ENCODE peak calls at places on chromosome 2, in eight cellular contexts. C, J, W, I, F, Y, K and X are unnamed samples.

GRCh38 chr2:197130318-197130717 is 180.3 kb downstream of the ANKRD44 start:
- DNase-seq in C (no peak), J (peak), W (no peak), I (peak), F (no peak), Y (no peak), K (no peak), X (peak)

GRCh38 chr2:154992826-154993225 is 294.3 kb downstream of the KCNJ3 start:
- DNase-seq in C (no peak), J (no peak), W (no peak), I (no peak), F (no peak), Y (no peak), K (no peak), X (no peak)

GRCh38 chr2:202251494-202251893 is 13.1 kb upstream of the SUMO1 start:
- DNase-seq in C (no peak), J (no peak), W (no peak), I (no peak), F (peak), Y (no peak), K (no peak), X (no peak)

GRCh38 chr2:219571311-219572236 is at the start of gene OBSL1:
- DNase-seq in C (peak), J (no peak), W (no peak), I (no peak), F (peak), Y (peak), K (peak), X (no peak)

GRCh38 chr2:23803965-23804542 is 122.9 kb downstream of the ATAD2B start:
- DNase-seq in C (no peak), J (peak), W (no peak), I (no peak), F (peak), Y (no peak), K (peak), X (no peak)

GRCh38 chr2:2286592-2286991 is 44.5 kb downstream of the MYT1L start:
- DNase-seq in C (no peak), J (no peak), W (no peak), I (no peak), F (no peak), Y (no peak), K (no peak), X (no peak)

GRCh38 chr2:11234309-11234708 is 79.0 kb downstream of the SLC66A3 start:
- DNase-seq in C (no peak), J (no peak), W (no peak), I (no peak), F (peak), Y (no peak), K (no peak), X (no peak)

GRCh38 chr2:189592353-189592984 is 11.9 kb upstream of the SLC40A1 start:
- DNase-seq in C (no peak), J (no peak), W (no peak), I (no peak), F (no peak), Y (no peak), K (no peak), X (no peak)

GRCh38 chr2:84838434-84839145 is 42.3 kb downstream of the TRABD2A start:
- DNase-seq in C (no peak), J (no peak), W (no peak), I (no peak), F (peak), Y (peak), K (no peak), X (no peak)

GRCh38 chr2:218289639-218290315 is 2.5 kb downstream of the TMBIM1 start:
- DNase-seq in C (no peak), J (no peak), W (no peak), I (no peak), F (peak), Y (no peak), K (no peak), X (no peak)

GRCh38 chr2:180056367-180057118 is 49.4 kb upstream of the CWC22 start:
- DNase-seq in C (no peak), J (no peak), W (no peak), I (no peak), F (no peak), Y (no peak), K (no peak), X (no peak)

GRCh38 chr2:85728883-85729824 is 24.6 kb upstream of the ATOH8 start:
- DNase-seq in C (peak), J (peak), W (peak), I (no peak), F (peak), Y (no peak), K (peak), X (no peak)

GRCh38 chr2:233976690-233977294 is 59.6 kb downstream of the TRPM8 start:
- DNase-seq in C (no peak), J (peak), W (peak), I (peak), F (peak), Y (peak), K (no peak), X (no peak)

GRCh38 chr2:173075781-173076556 is at the start of gene MAP3K20:
- DNase-seq in C (peak), J (peak), W (no peak), I (peak), F (peak), Y (no peak), K (peak), X (peak)

GRCh38 chr2:233844836-233845235 is 9.5 kb downstream of the HJURP start:
- DNase-seq in C (no peak), J (no peak), W (no peak), I (no peak), F (no peak), Y (no peak), K (peak), X (no peak)

GRCh38 chr2:168461942-168462331 is 5.9 kb downstream of the CERS6 start:
- DNase-seq in C (no peak), J (no peak), W (no peak), I (no peak), F (no peak), Y (no peak), K (no peak), X (no peak)

GRCh38 chr2:101089419-101089818 is 61.8 kb downstream of the TBC1D8 start:
- DNase-seq in C (no peak), J (peak), W (no peak), I (peak), F (no peak), Y (no peak), K (no peak), X (peak)

GRCh38 chr2:20563833-20564232 is 87.1 kb downstream of the HS1BP3 start:
- DNase-seq in C (no peak), J (no peak), W (no peak), I (no peak), F (no peak), Y (no peak), K (no peak), X (no peak)

GRCh38 chr2:184560603-184561002 is 37.7 kb upstream of the ZNF804A start:
- DNase-seq in C (no peak), J (no peak), W (no peak), I (no peak), F (no peak), Y (no peak), K (no peak), X (no peak)

GRCh38 chr2:55109219-55109891 is 59.1 kb upstream of the RTN4 start:
- DNase-seq in C (no peak), J (no peak), W (no peak), I (no peak), F (peak), Y (no peak), K (no peak), X (no peak)

GRCh38 chr2:182240862-182241371 is 185.9 kb downstream of the PDE1A start:
- DNase-seq in C (no peak), J (peak), W (peak), I (peak), F (peak), Y (no peak), K (no peak), X (peak)

GRCh38 chr2:96959406-96960110 is 26.8 kb downstream of the FAM178B start:
- DNase-seq in C (no peak), J (no peak), W (no peak), I (no peak), F (no peak), Y (no peak), K (no peak), X (no peak)

GRCh38 chr2:168186452-168186851 is 60.9 kb downstream of the STK39 start:
- DNase-seq in C (no peak), J (no peak), W (no peak), I (no peak), F (no peak), Y (no peak), K (no peak), X (no peak)

GRCh38 chr2:129744649-129745048 is 234.8 kb upstream of the RAB6C start:
- DNase-seq in C (no peak), J (no peak), W (no peak), I (no peak), F (no peak), Y (no peak), K (no peak), X (no peak)

GRCh38 chr2:15964936-15965563 is 24.7 kb downstream of the MYCN start:
- DNase-seq in C (no peak), J (no peak), W (no peak), I (no peak), F (no peak), Y (no peak), K (no peak), X (no peak)

GRCh38 chr2:53708988-53709387 is 58.6 kb upstream of the CHAC2 start:
- DNase-seq in C (no peak), J (no peak), W (no peak), I (no peak), F (no peak), Y (no peak), K (no peak), X (no peak)

GRCh38 chr2:160351978-160352377 is 141.6 kb downstream of the RBMS1 start:
- DNase-seq in C (no peak), J (no peak), W (no peak), I (no peak), F (peak), Y (no peak), K (no peak), X (no peak)

GRCh38 chr2:20622731-20623130 is 28.2 kb downstream of the HS1BP3 start:
- DNase-seq in C (peak), J (no peak), W (no peak), I (no peak), F (no peak), Y (no peak), K (peak), X (no peak)

GRCh38 chr2:167749641-167750040 is 497.8 kb downstream of the STK39 start:
- DNase-seq in C (no peak), J (no peak), W (no peak), I (no peak), F (peak), Y (no peak), K (no peak), X (no peak)

GRCh38 chr2:73907840-73908452 is 15.1 kb downstream of the ACTG2 start:
- DNase-seq in C (no peak), J (peak), W (no peak), I (peak), F (peak), Y (no peak), K (no peak), X (no peak)

GRCh38 chr2:20424300-20425290 is 22.3 kb upstream of the RHOB start:
- DNase-seq in C (peak), J (peak), W (no peak), I (peak), F (peak), Y (no peak), K (no peak), X (peak)

GRCh38 chr2:5729426-5729825 is 37.2 kb downstream of the SOX11 start:
- DNase-seq in C (no peak), J (no peak), W (no peak), I (no peak), F (no peak), Y (no peak), K (no peak), X (no peak)

GRCh38 chr2:5725072-5725471 is 32.9 kb downstream of the SOX11 start:
- DNase-seq in C (no peak), J (no peak), W (no peak), I (no peak), F (no peak), Y (no peak), K (no peak), X (no peak)

GRCh38 chr2:5723791-5724735 is 31.9 kb downstream of the SOX11 start:
- DNase-seq in C (no peak), J (no peak), W (no peak), I (no peak), F (no peak), Y (no peak), K (no peak), X (no peak)

GRCh38 chr2:5727242-5727641 is 35.1 kb downstream of the SOX11 start:
- DNase-seq in C (no peak), J (no peak), W (no peak), I (no peak), F (no peak), Y (no peak), K (no peak), X (no peak)

DNA sequence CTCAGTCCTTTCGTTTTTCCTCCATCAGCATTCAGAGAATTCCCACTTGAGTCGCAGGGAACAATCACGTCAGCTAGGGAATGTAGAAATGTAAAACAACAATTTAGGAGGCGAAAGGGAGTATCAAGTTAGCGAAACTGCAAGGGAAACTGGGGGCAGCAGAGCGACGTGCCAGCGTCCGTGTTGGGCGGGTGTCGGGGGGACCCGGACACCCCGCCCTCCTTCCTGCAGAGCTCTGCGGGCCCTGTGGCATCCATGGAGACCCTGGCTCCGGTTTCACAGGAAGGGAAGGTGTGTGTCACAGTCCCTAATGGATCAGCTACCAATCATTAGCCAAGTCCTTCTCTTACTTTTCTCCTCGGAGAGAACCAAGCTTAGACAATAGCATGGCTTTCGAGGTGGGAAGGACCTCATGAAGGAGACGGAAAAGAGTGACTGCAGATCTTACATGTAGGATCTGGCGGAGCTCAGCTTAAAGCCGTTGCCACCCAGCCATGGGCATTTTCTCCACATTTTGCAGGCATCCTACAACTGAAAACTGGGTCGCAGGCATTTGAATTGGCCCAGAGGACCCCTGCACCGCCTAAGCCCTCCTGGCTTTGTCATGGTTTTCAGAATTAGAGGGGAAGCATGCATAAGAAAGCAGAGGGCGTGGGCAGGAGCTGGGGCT is 33.7 kb downstream of the SOX11 start:
- DNase-seq in C (no peak), J (no peak), W (no peak), I (no peak), F (peak), Y (no peak), K (no peak), X (no peak)
- H3K4me3 ChIP-seq in C (peak), J (no peak), W (no peak), I (no peak), F (peak), Y (peak), K (no peak), X (no peak)

DNA sequence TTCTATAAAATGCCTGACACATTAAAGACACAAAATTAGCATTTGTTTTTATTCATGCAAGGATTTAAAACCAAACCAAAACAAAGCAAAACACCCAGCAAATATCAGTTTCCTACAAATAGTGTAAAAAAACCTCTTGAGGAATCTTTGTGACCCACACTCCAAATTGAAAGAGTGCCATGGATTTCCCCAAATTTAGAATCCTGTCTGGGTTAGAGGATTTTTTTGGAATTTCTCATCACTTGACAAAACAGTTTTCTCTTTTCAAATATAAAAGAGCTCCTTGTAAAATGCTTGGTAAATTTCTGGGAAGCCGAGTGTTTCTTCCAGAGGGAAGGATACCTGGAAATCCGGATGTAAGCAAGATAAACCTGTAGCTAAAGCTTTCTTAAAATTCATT is 1.7 kb upstream of the FN1 start:
- DNase-seq in C (no peak), J (no peak), W (no peak), I (no peak), F (peak), Y (no peak), K (no peak), X (no peak)
- H3K4me3 ChIP-seq in C (peak), J (no peak), W (no peak), I (no peak), F (peak), Y (peak), K (peak), X (no peak)

DNA sequence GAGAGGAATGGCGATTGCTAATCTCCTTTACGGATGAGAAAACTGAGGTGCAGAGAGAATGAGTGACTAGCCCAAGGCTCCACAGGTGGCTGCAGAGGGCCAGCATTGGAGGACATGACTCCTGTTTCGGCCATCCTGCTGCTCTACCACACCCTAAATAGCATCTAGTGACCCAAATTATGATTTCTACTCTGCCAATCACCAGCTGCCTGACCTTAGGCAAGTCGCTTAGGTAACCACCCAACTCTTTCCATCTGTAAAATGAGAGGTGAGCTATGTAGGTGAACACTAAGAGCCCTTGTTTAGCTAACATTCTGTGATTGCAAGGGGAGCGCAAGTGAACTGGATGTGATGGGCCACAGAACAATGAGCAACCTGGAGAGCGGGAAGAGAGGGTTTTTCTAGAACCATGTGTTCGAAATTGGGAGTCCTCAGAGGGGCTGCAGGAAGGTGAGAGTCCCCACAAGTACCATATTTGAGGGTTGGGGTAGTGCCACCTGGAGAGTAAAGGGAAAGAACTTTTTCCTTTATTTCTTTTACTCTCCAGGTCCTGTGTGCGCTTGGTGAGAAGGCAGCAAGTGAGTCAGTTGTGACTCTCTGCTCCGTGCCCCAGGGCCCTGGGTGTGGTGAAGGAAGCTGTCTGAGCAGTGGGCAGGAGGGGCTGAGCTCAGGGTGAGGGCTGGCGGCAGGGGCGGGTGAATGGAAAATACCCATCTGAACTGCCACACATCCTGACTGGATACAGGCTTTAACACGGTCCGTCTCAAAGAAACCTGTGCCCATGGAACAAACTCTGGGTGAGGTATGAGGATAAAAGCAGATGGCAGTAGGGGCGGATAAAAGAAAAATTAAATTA is 2.4 kb downstream of the CYP27C1 start:
- DNase-seq in C (no peak), J (no peak), W (peak), I (no peak), F (no peak), Y (no peak), K (no peak), X (no peak)
- H3K4me3 ChIP-seq in C (no peak), J (no peak), W (no peak), I (no peak), F (no peak), Y (no peak), K (no peak), X (no peak)

GRCh38 chr2:225771691-225772090 is 372.2 kb downstream of the NYAP2 start:
- DNase-seq in C (no peak), J (no peak), W (no peak), I (no peak), F (no peak), Y (no peak), K (no peak), X (no peak)
- H3K4me3 ChIP-seq in C (no peak), J (no peak), W (no peak), I (no peak), F (no peak), Y (no peak), K (no peak), X (no peak)

GRCh38 chr2:205948496-205948837 is 137.5 kb downstream of the INO80D start:
- DNase-seq in C (no peak), J (no peak), W (no peak), I (no peak), F (no peak), Y (no peak), K (no peak), X (no peak)
- H3K4me3 ChIP-seq in C (peak), J (no peak), W (no peak), I (no peak), F (no peak), Y (no peak), K (no peak), X (no peak)

GRCh38 chr2:215506604-215506990 is 70.7 kb upstream of the FN1 start:
- DNase-seq in C (no peak), J (no peak), W (no peak), I (no peak), F (no peak), Y (no peak), K (no peak), X (no peak)

GRCh38 chr2:215504547-215504946 is 68.7 kb upstream of the FN1 start:
- DNase-seq in C (no peak), J (no peak), W (no peak), I (no peak), F (peak), Y (no peak), K (no peak), X (no peak)

GRCh38 chr2:215507126-215507525 is 71.3 kb upstream of the FN1 start:
- DNase-seq in C (no peak), J (no peak), W (no peak), I (no peak), F (no peak), Y (no peak), K (no peak), X (no peak)

GRCh38 chr2:215503381-215503780 is 67.5 kb upstream of the FN1 start:
- DNase-seq in C (no peak), J (no peak), W (no peak), I (no peak), F (peak), Y (no peak), K (no peak), X (no peak)

GRCh38 chr2:215505044-215505786 is 69.3 kb upstream of the FN1 start:
- DNase-seq in C (no peak), J (no peak), W (no peak), I (no peak), F (peak), Y (no peak), K (no peak), X (no peak)
- H3K4me3 ChIP-seq in C (peak), J (no peak), W (no peak), I (no peak), F (no peak), Y (no peak), K (no peak), X (no peak)

GRCh38 chr2:29014811-29015414 is 33.8 kb downstream of the TOGARAM2 start:
- DNase-seq in C (no peak), J (peak), W (no peak), I (no peak), F (peak), Y (peak), K (no peak), X (no peak)
- H3K4me3 ChIP-seq in C (no peak), J (no peak), W (no peak), I (no peak), F (no peak), Y (no peak), K (no peak), X (no peak)

GRCh38 chr2:80231421-80231820 is 73.1 kb downstream of the LRRTM1 start:
- DNase-seq in C (no peak), J (no peak), W (no peak), I (no peak), F (no peak), Y (no peak), K (no peak), X (no peak)
- H3K4me3 ChIP-seq in C (no peak), J (no peak), W (no peak), I (no peak), F (no peak), Y (no peak), K (no peak), X (no peak)